ENCODE peak calls at places on chromosome 19, in four cellular contexts. Q is H1, G is GM12878, Z is NT2/D1. P is an unnamed sample.

GRCh38 chr19:40452016-40452415 is 7.9 kb upstream of the SERTAD3 start:
- DNase-seq in Q (no peak), G (no peak), Z (no peak), P (no peak)

GRCh38 chr19:51339313-51339686 is 2.6 kb downstream of the VSIG10L start:
- DNase-seq in Q (no peak), G (no peak), Z (peak), P (no peak)

GRCh38 chr19:39408392-39409206 is 2.0 kb downstream of the ZFP36 start:
- DNase-seq in Q (peak), G (no peak), Z (no peak), P (no peak)

GRCh38 chr19:46866407-46867132 is 5.8 kb downstream of the ARHGAP35 start:
- DNase-seq in Q (no peak), G (no peak), Z (no peak), P (no peak)

GRCh38 chr19:34173145-34173956 is 1.0 kb downstream of the LSM14A start:
- DNase-seq in Q (peak), G (no peak), Z (peak), P (no peak)

GRCh38 chr19:13207237-13208130 is 57.3 kb downstream of the IER2 start:
- DNase-seq in Q (peak), G (no peak), Z (no peak), P (no peak)

GRCh38 chr19:23401086-23401485 is 5.8 kb upstream of the ZNF91 start:
- DNase-seq in Q (no peak), G (no peak), Z (no peak), P (no peak)

GRCh38 chr19:35404879-35405622 is 34.2 kb downstream of the GPR42 start:
- DNase-seq in Q (no peak), G (peak), Z (peak), P (no peak)

GRCh38 chr19:19820774-19821315 is 705 bp downstream of the ZNF506 start:
- DNase-seq in Q (no peak), G (no peak), Z (no peak), P (no peak)

GRCh38 chr19:35750167-35750566 is 1.8 kb downstream of the LIN37 start:
- DNase-seq in Q (no peak), G (no peak), Z (no peak), P (no peak)

GRCh38 chr19:14022469-14022868 is 5.5 kb upstream of the RLN3 start:
- DNase-seq in Q (no peak), G (no peak), Z (no peak), P (no peak)

GRCh38 chr19:58033741-58034475 is at the start of gene ZSCAN1:
- DNase-seq in Q (peak), G (no peak), Z (peak), P (no peak)

GRCh38 chr19:33192010-33192409 is 2.1 kb upstream of the LRP3 start:
- DNase-seq in Q (peak), G (no peak), Z (no peak), P (no peak)

GRCh38 chr19:31698352-31698751 is 349.1 kb upstream of the TSHZ3 start:
- DNase-seq in Q (no peak), G (no peak), Z (no peak), P (no peak)

DNA sequence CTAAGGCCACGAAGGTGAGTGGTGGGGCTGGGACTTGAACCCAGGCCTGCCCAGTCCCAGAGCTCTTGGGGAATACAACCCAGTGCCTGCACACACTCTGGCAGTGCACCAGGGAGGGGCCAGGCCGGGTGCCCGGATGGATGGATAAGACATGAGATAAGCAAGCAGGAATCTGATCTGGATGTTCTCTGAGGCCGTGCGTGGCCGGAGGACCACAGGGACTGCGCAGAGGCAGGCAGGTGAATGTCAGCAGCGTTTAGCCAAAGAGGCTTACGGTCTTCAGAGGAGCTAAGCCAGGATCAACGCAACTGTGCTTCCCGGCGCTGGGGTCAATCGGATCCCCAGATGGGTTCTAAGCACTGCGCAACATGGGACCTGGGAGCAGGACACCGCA is 1.5 kb downstream of the ZNF787 start:
- DNase-seq in Q (no peak), G (no peak), Z (no peak), P (no peak)
- TF ChIP-seq SUZ12 in Q (no peak), G (no peak), Z (no peak), P (no peak)

GRCh38 chr19:28168557-28168956 is 1044.4 kb downstream of the UQCRFS1 start:
- DNase-seq in Q (peak), G (no peak), Z (peak), P (no peak)
- TF ChIP-seq SUZ12 in Q (no peak), G (no peak), Z (no peak), P (no peak)

DNA sequence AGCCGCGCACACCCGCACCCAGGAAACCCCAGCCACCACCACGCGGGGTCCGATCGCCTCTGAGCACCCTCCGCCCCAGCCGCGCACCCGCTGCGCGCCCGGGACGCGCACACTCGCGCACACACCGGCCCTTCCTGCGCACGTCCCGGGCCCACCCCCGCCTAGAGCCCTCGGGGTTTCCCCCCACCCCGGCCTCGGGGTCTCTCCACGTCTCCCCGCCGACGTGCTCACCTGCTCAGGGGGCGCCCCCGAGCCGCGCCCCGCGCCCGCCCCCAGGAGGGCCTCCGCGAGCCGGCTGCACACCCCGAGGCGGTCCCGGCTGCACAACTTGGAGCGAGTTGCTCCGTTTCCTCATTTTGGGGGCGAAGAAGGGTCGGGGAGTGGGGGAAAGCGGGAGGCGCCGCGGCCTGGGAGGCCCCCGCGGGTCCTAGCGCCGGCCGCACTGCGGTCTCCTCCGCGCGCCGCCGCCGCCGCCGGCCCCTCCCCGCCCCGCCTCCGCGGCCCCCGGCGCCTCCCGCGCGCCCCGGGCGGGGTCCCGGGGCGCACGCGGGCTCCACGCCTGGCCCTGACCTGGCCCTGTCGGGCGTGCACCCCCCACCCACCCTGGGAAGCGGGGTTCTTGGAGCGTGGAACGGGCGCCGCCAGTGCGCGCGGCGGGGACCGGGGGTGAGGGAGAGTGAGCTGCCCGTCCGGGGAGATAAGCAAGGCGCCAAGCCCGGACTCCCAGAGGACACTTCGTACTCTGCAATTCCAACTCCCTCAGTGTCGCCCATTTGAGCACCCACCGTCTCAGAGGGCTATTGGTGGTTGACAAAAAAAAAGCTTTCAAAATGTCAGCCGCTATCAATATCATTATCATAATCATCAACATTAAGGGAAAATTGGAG is at the start of gene MATK:
- DNase-seq in Q (peak), G (no peak), Z (no peak), P (peak)
- TF ChIP-seq SUZ12 in Q (peak), G (no peak), Z (no peak), P (no peak)

GRCh38 chr19:54317108-54317964 is 4.4 kb upstream of the LILRA5 start:
- DNase-seq in Q (no peak), G (no peak), Z (no peak), P (no peak)

GRCh38 chr19:54315956-54316355 is 3.0 kb upstream of the LILRA5 start:
- DNase-seq in Q (no peak), G (no peak), Z (no peak), P (no peak)

GRCh38 chr19:54316746-54317107 is 3.8 kb upstream of the LILRA5 start:
- DNase-seq in Q (peak), G (no peak), Z (no peak), P (no peak)

GRCh38 chr19:54319049-54319448 is 6.1 kb upstream of the LILRA5 start:
- DNase-seq in Q (no peak), G (no peak), Z (no peak), P (no peak)

DNA sequence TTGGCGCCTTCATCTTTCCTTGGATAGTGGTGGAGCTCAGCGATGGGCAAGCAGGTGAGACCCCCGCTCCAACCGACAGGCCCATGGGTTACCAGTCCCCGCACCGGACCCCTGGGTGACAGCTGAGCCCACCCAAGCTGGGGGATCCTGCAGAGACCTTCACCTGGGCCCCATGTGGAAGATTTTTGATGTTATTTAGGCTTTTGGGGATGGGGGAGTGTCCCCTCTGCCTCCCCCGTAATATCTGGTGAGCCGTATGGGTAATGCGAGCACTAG is 4.9 kb upstream of the LILRA5 start:
- DNase-seq in Q (no peak), G (no peak), Z (no peak), P (no peak)
- TF ChIP-seq SUZ12 in Q (no peak), G (no peak), Z (no peak), P (no peak)

GRCh38 chr19:11024259-11024658 is 63.4 kb downstream of the SMARCA4 start:
- DNase-seq in Q (no peak), G (no peak), Z (no peak), P (no peak)
- TF ChIP-seq SUZ12 in Q (no peak), G (no peak), Z (no peak), P (no peak)

DNA sequence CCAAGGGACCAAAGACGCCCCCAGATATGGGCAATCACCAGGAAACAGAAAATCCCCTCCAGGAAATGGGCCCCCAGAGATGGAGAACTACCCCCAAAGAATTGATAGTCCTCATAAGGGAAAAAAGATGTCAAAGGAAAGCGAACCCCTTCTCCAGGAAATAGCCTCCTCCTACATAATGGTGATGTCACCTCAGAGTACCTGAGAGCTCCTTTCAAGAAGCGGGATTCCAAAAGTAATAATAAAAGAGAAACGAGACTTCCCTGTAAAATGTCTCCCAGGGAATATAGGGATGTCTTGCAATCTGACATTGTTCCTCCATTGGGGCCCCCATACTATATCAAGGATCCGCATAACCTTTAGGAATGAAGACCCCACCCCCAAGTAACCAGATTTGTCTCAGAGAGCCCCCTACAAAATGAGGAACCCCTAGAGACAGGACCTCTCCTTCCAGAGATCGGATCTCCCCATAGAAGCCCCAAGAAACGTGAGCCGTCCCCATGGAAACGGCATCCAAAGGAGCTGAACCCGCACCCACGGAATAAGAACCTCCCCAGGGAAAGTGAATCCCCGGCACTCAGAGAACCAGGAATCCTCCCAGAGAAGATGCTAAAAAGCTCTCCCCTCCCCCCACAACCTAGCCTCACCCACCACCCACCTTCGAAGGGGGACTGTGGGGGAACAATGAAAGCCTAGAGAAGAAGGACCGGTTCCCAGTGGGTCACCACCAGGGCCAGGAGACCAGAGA is 909 bp downstream of the CDKN2D start:
- DNase-seq in Q (no peak), G (no peak), Z (no peak), P (no peak)
- TF ChIP-seq SUZ12 in Q (no peak), G (no peak), Z (no peak), P (no peak)

GRCh38 chr19:11248852-11249251 is 9.4 kb downstream of the ANGPTL8 start:
- DNase-seq in Q (no peak), G (no peak), Z (no peak), P (no peak)

GRCh38 chr19:11244846-11245589 is 5.6 kb downstream of the ANGPTL8 start:
- DNase-seq in Q (no peak), G (no peak), Z (no peak), P (no peak)

GRCh38 chr19:11246941-11247340 is 7.5 kb downstream of the ANGPTL8 start:
- DNase-seq in Q (no peak), G (no peak), Z (no peak), P (no peak)

GRCh38 chr19:11247934-11248333 is 8.5 kb downstream of the ANGPTL8 start:
- DNase-seq in Q (no peak), G (no peak), Z (no peak), P (no peak)

DNA sequence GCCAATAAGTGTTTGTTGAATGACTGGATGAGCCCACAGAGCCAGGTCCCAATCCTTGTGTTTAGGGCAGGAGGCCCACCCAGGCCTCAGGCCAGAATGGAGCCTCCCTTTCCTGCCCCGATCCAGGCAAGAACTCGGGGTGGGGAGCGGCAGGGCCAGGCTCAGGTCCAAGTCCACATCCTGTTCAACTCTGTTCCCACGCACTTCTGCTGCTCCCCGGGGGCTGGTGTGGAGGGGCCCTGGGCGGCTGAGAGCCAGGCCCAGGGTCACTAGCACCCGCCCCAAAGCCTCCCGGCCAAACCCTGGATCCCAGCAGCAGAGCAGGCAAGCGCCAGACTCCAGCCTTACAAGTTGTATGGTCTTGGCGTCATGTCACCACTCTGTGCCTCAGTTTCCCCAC is 8.0 kb downstream of the ANGPTL8 start:
- DNase-seq in Q (no peak), G (no peak), Z (no peak), P (no peak)
- TF ChIP-seq SUZ12 in Q (no peak), G (no peak), Z (no peak), P (no peak)